ENCODE peak calls at places on chromosome 20, in seven cellular contexts. K is BJ; U is mesenteric fat pad; V is NCI-H2171 treated with DMSO at 0.1 percent for 48 hours; C is NCI-H460; Z is activated naive CD8-positive, alpha-beta T cell treated with anti-CD3 and anti-CD28 coated beads for 36 hours; N is GM23248. M is an unnamed sample.

GRCh38 chr20:54848262-54848661 is 372.9 kb downstream of the DOK5 start:
- DNase-seq in K (no peak), U (no peak), V (peak; percentile 37), C (no peak), Z (no peak), N (no peak), M (no peak)

GRCh38 chr20:1403624-1404023 is 10.8 kb upstream of the FKBP1A start:
- DNase-seq in K (no peak), U (no peak), V (no peak), C (no peak), Z (no peak), N (no peak), M (no peak)

GRCh38 chr20:10652660-10653191 is 21.1 kb downstream of the JAG1 start:
- DNase-seq in K (no peak), U (no peak), V (no peak), C (no peak), Z (no peak), N (no peak), M (no peak)

GRCh38 chr20:3613821-3614440 is 49.3 kb downstream of the GFRA4 start:
- DNase-seq in K (peak; percentile 21), U (no peak), V (no peak), C (no peak), Z (no peak), N (peak; percentile 56), M (peak; percentile 14)

GRCh38 chr20:45039470-45039811 is 61.5 kb downstream of the KCNS1 start:
- DNase-seq in K (no peak), U (no peak), V (no peak), C (no peak), Z (no peak), N (peak; percentile 28), M (no peak)

GRCh38 chr20:24698706-24699206 is 229.3 kb downstream of the SYNDIG1 start:
- DNase-seq in K (no peak), U (peak; percentile 45), V (no peak), C (no peak), Z (no peak), N (no peak), M (no peak)

GRCh38 chr20:58555078-58555765 is 40.0 kb upstream of the APCDD1L start:
- DNase-seq in K (peak; percentile 49), U (no peak), V (no peak), C (no peak), Z (no peak), N (peak; percentile 97), M (peak; percentile 68)

GRCh38 chr20:56890011-56890410 is 260.9 kb downstream of the TFAP2C start:
- DNase-seq in K (no peak), U (no peak), V (no peak), C (no peak), Z (no peak), N (no peak), M (no peak)

GRCh38 chr20:53070714-53071392 is 98.7 kb downstream of the TSHZ2 start:
- DNase-seq in K (no peak), U (no peak), V (no peak), C (no peak), Z (no peak), N (peak; percentile 57), M (no peak)

GRCh38 chr20:13333793-13334192 is 112.7 kb downstream of the ISM1 start:
- DNase-seq in K (no peak), U (no peak), V (peak; percentile 10), C (no peak), Z (no peak), N (no peak), M (no peak)

GRCh38 chr20:43699941-43700565 is 26.7 kb downstream of the GTSF1L start:
- DNase-seq in K (no peak), U (no peak), V (no peak), C (no peak), Z (no peak), N (no peak), M (no peak)

GRCh38 chr20:38052870-38053269 is 19.3 kb downstream of the RPRD1B start:
- DNase-seq in K (no peak), U (no peak), V (no peak), C (no peak), Z (no peak), N (no peak), M (no peak)

GRCh38 chr20:58433029-58433657 is 44.1 kb downstream of the VAPB start:
- DNase-seq in K (no peak), U (no peak), V (no peak), C (no peak), Z (no peak), N (no peak), M (no peak)

GRCh38 chr20:856361-856775 is 22.9 kb downstream of the FAM110A start:
- DNase-seq in K (no peak), U (no peak), V (no peak), C (peak; percentile 40), Z (peak; percentile 61), N (peak; percentile 93), M (peak; percentile 32)

GRCh38 chr20:15818651-15819071 is 754.6 kb downstream of the KIF16B start:
- DNase-seq in K (no peak), U (no peak), V (peak; percentile 43), C (no peak), Z (no peak), N (no peak), M (no peak)

GRCh38 chr20:40980828-40981310 is 47.8 kb upstream of the TOP1 start:
- DNase-seq in K (no peak), U (no peak), V (no peak), C (no peak), Z (no peak), N (no peak), M (no peak)

GRCh38 chr20:36628076-36628475 is 17.9 kb downstream of the SLA2 start:
- DNase-seq in K (no peak), U (no peak), V (no peak), C (no peak), Z (no peak), N (no peak), M (no peak)

GRCh38 chr20:35018578-35019371 is 63.1 kb downstream of the MYH7B start:
- DNase-seq in K (no peak), U (peak; percentile 28), V (no peak), C (no peak), Z (no peak), N (peak; percentile 32), M (no peak)

GRCh38 chr20:47653892-47654291 is 131.4 kb downstream of the SULF2 start:
- DNase-seq in K (no peak), U (no peak), V (no peak), C (no peak), Z (no peak), N (no peak), M (no peak)

GRCh38 chr20:63738687-63739128 is 868 bp upstream of the SLC2A4RG start:
- DNase-seq in K (no peak), U (no peak), V (peak; percentile 50), C (no peak), Z (peak; percentile 37), N (peak; percentile 56), M (no peak)

GRCh38 chr20:31833130-31833930 is 12.1 kb downstream of the FOXS1 start:
- DNase-seq in K (no peak), U (no peak), V (peak; percentile 38), C (peak; percentile 52), Z (peak; percentile 55), N (peak; percentile 52), M (no peak)

GRCh38 chr20:50540620-50541605 is 30.7 kb downstream of the PTPN1 start:
- DNase-seq in K (no peak), U (no peak), V (no peak), C (peak; percentile 14), Z (no peak), N (peak; percentile 71), M (no peak)

GRCh38 chr20:9392892-9393857 is 121.2 kb upstream of the LAMP5 start:
- DNase-seq in K (no peak), U (no peak), V (peak; percentile 85), C (peak; percentile 48), Z (no peak), N (peak; percentile 83), M (peak; percentile 57)

GRCh38 chr20:61413752-61414151 is 161.7 kb downstream of the CDH4 start:
- DNase-seq in K (no peak), U (no peak), V (no peak), C (no peak), Z (no peak), N (no peak), M (no peak)